ENCODE peak calls at places on chromosomes 13 and 19, in five cellular contexts. One of them, this sample, is unnamed.

GRCh38 chr13:21338156-21338555 is 120.9 kb downstream of the ZDHHC20 start:
- DNase-seq in A549: no peak
- DNase-seq in left lung: no peak
- DNase-seq in heart left ventricle: no peak
- DNase-seq in heart right ventricle: no peak
- DNase-seq in this sample: no peak

GRCh38 chr19:45164577-45165335 is 4.0 kb upstream of the NKPD1 start:
- DNase-seq in A549: no peak
- DNase-seq in left lung: peak
- DNase-seq in heart left ventricle: peak
- DNase-seq in heart right ventricle: peak
- DNase-seq in this sample: peak

GRCh38 chr19:12730054-12730453 is 4.4 kb downstream of the TRIR start:
- DNase-seq in A549: no peak
- DNase-seq in left lung: no peak
- DNase-seq in heart left ventricle: no peak
- DNase-seq in heart right ventricle: no peak
- DNase-seq in this sample: no peak

GRCh38 chr19:8648240-8648639 is 17.8 kb downstream of the NFILZ start:
- DNase-seq in A549: no peak
- DNase-seq in left lung: no peak
- DNase-seq in heart left ventricle: no peak
- DNase-seq in heart right ventricle: no peak
- DNase-seq in this sample: no peak

GRCh38 chr19:403221-404036 is 5.5 kb downstream of the C2CD4C start:
- DNase-seq in A549: no peak
- DNase-seq in left lung: peak
- DNase-seq in heart left ventricle: peak
- DNase-seq in heart right ventricle: no peak
- DNase-seq in this sample: no peak

GRCh38 chr13:49248433-49249002 is 793 bp downstream of the CDADC1 start:
- DNase-seq in A549: peak
- DNase-seq in left lung: no peak
- DNase-seq in heart left ventricle: no peak
- DNase-seq in heart right ventricle: no peak
- DNase-seq in this sample: no peak

GRCh38 chr13:40777166-40777956 is 6.4 kb upstream of the MRPS31 start:
- DNase-seq in A549: peak
- DNase-seq in left lung: no peak
- DNase-seq in heart left ventricle: no peak
- DNase-seq in heart right ventricle: no peak
- DNase-seq in this sample: no peak

GRCh38 chr13:81116461-81117282 is 775.7 kb upstream of the SPRY2 start:
- DNase-seq in A549: no peak
- DNase-seq in left lung: no peak
- DNase-seq in heart left ventricle: no peak
- DNase-seq in heart right ventricle: no peak
- DNase-seq in this sample: no peak

GRCh38 chr13:74325106-74325505 is 190.9 kb upstream of the KLF12 start:
- DNase-seq in A549: no peak
- DNase-seq in left lung: no peak
- DNase-seq in heart left ventricle: peak
- DNase-seq in heart right ventricle: no peak
- DNase-seq in this sample: peak

GRCh38 chr19:7083076-7083956 is 13.8 kb downstream of the ZNF557 start:
- DNase-seq in A549: no peak
- DNase-seq in left lung: no peak
- DNase-seq in heart left ventricle: no peak
- DNase-seq in heart right ventricle: no peak
- DNase-seq in this sample: no peak

GRCh38 chr13:20505405-20506366 is 20.0 kb downstream of the CRYL1 start:
- DNase-seq in A549: no peak
- DNase-seq in left lung: no peak
- DNase-seq in heart left ventricle: no peak
- DNase-seq in heart right ventricle: no peak
- DNase-seq in this sample: peak

GRCh38 chr13:34308725-34309124 is 490.8 kb downstream of the RFC3 start:
- DNase-seq in A549: no peak
- DNase-seq in left lung: no peak
- DNase-seq in heart left ventricle: no peak
- DNase-seq in heart right ventricle: no peak
- DNase-seq in this sample: no peak

GRCh38 chr19:28898279-28898678 is 314.7 kb downstream of the UQCRFS1 start:
- DNase-seq in A549: no peak
- DNase-seq in left lung: no peak
- DNase-seq in heart left ventricle: no peak
- DNase-seq in heart right ventricle: no peak
- DNase-seq in this sample: no peak

GRCh38 chr13:19596960-19597361 is 35.6 kb upstream of the TPTE2 start:
- DNase-seq in A549: peak
- DNase-seq in left lung: no peak
- DNase-seq in heart left ventricle: no peak
- DNase-seq in heart right ventricle: no peak
- DNase-seq in this sample: no peak

GRCh38 chr13:35964764-35965163 is 166.4 kb downstream of the DCLK1 start:
- DNase-seq in A549: no peak
- DNase-seq in left lung: no peak
- DNase-seq in heart left ventricle: no peak
- DNase-seq in heart right ventricle: no peak
- DNase-seq in this sample: peak

GRCh38 chr13:113595131-113595530 is 10.6 kb downstream of the TFDP1 start:
- DNase-seq in A549: no peak
- DNase-seq in left lung: no peak
- DNase-seq in heart left ventricle: no peak
- DNase-seq in heart right ventricle: no peak
- DNase-seq in this sample: no peak

GRCh38 chr13:81142306-81142999 is 801.5 kb upstream of the SPRY2 start:
- DNase-seq in A549: no peak
- DNase-seq in left lung: no peak
- DNase-seq in heart left ventricle: no peak
- DNase-seq in heart right ventricle: no peak
- DNase-seq in this sample: peak

GRCh38 chr13:28528848-28529247 is 33.9 kb upstream of the FLT1 start:
- DNase-seq in A549: no peak
- DNase-seq in left lung: no peak
- DNase-seq in heart left ventricle: no peak
- DNase-seq in heart right ventricle: no peak
- DNase-seq in this sample: no peak

GRCh38 chr13:21580736-21581135 is 23.2 kb downstream of the MICU2 start:
- DNase-seq in A549: no peak
- DNase-seq in left lung: no peak
- DNase-seq in heart left ventricle: no peak
- DNase-seq in heart right ventricle: no peak
- DNase-seq in this sample: no peak

GRCh38 chr13:98141938-98142426 is 912 bp upstream of the FARP1 start:
- DNase-seq in A549: no peak
- DNase-seq in left lung: no peak
- DNase-seq in heart left ventricle: peak
- DNase-seq in heart right ventricle: peak
- DNase-seq in this sample: no peak

GRCh38 chr19:16342002-16342715 is 17.5 kb downstream of the KLF2 start:
- DNase-seq in A549: no peak
- DNase-seq in left lung: no peak
- DNase-seq in heart left ventricle: peak
- DNase-seq in heart right ventricle: no peak
- DNase-seq in this sample: no peak

GRCh38 chr13:100440756-100441421 is 147.7 kb downstream of the GGACT start:
- DNase-seq in A549: no peak
- DNase-seq in left lung: no peak
- DNase-seq in heart left ventricle: no peak
- DNase-seq in heart right ventricle: no peak
- DNase-seq in this sample: no peak
- H3K4me3 ChIP-seq in A549: peak
- H3K4me3 ChIP-seq in left lung: no peak
- H3K4me3 ChIP-seq in heart left ventricle: no peak
- H3K4me3 ChIP-seq in heart right ventricle: no peak
- H3K4me3 ChIP-seq in this sample: no peak

GRCh38 chr13:43132228-43132627 is 108.8 kb downstream of the DNAJC15 start:
- DNase-seq in A549: peak
- DNase-seq in left lung: no peak
- DNase-seq in heart left ventricle: peak
- DNase-seq in heart right ventricle: no peak
- DNase-seq in this sample: peak
- TF ChIP-seq CTCF in A549: peak
- TF ChIP-seq CTCF in left lung: no peak
- TF ChIP-seq CTCF in heart left ventricle: peak
- TF ChIP-seq CTCF in heart right ventricle: peak
- TF ChIP-seq CTCF in this sample: peak

GRCh38 chr19:42285546-42285945 is 16.4 kb upstream of the PRR19 start:
- DNase-seq in A549: peak
- DNase-seq in left lung: no peak
- DNase-seq in heart left ventricle: no peak
- DNase-seq in heart right ventricle: no peak
- DNase-seq in this sample: no peak
- H3K4me3 ChIP-seq in A549: peak
- H3K4me3 ChIP-seq in left lung: no peak
- H3K4me3 ChIP-seq in heart left ventricle: peak
- H3K4me3 ChIP-seq in heart right ventricle: peak
- H3K4me3 ChIP-seq in this sample: peak

DNA sequence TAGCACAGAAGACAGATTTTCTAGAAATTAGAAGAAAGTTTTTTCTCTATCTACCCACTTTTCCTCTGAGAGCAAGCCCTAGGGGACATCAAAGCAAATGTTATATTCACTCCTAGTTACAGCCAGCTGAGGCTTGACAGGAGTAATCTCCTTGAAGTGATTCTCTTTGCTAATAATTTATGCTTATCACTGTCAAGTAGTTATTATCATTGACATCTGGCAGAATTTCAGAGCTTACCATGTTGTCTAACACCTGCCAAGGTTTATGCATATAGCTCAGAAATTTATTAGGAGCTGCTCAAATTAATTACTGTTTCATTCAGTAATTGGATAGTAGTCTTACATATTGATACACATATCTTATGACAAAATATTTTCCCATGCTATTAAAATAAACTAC is 465.9 kb upstream of the ATXN8OS start:
- DNase-seq in A549: no peak
- DNase-seq in left lung: no peak
- DNase-seq in heart left ventricle: no peak
- DNase-seq in heart right ventricle: no peak
- DNase-seq in this sample: no peak
- TF ChIP-seq CTCF in A549: no peak
- TF ChIP-seq CTCF in left lung: no peak
- TF ChIP-seq CTCF in heart left ventricle: no peak
- TF ChIP-seq CTCF in heart right ventricle: no peak
- TF ChIP-seq CTCF in this sample: no peak

DNA sequence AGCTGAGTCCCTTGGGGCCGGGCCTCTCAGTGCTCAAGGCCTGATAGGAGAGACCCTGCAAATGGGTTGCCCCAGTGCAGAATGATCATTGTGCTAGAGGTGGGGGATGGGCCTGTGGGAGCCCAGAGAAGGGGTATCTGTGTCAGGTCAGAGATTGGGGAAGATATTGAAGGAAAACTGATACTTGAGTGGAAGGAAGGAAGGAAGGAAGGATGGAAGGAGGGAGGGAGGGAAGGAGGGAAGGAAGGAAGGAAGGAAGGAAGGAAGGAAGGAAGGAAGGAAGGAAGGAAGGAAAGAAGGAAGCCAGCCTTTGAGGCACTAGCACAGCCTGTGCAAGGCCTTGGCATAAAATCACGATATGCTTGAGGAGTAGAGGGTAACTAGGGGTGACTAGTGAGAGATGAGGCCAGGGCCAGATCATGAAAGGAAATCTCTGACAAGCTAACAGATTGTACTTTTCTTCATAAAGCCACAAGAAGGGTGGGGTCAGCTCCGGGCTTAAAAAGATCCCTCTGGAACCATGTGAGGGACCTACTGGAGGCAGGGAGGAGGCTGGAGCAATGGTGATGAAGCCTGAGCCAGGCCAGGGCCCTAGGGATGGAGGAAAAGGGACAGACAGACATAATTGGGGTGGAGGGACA is 11.4 kb downstream of the PTH2 start:
- DNase-seq in A549: no peak
- DNase-seq in left lung: no peak
- DNase-seq in heart left ventricle: no peak
- DNase-seq in heart right ventricle: no peak
- DNase-seq in this sample: no peak
- H3K4me3 ChIP-seq in A549: no peak
- H3K4me3 ChIP-seq in left lung: no peak
- H3K4me3 ChIP-seq in heart left ventricle: no peak
- H3K4me3 ChIP-seq in heart right ventricle: no peak
- H3K4me3 ChIP-seq in this sample: no peak

DNA sequence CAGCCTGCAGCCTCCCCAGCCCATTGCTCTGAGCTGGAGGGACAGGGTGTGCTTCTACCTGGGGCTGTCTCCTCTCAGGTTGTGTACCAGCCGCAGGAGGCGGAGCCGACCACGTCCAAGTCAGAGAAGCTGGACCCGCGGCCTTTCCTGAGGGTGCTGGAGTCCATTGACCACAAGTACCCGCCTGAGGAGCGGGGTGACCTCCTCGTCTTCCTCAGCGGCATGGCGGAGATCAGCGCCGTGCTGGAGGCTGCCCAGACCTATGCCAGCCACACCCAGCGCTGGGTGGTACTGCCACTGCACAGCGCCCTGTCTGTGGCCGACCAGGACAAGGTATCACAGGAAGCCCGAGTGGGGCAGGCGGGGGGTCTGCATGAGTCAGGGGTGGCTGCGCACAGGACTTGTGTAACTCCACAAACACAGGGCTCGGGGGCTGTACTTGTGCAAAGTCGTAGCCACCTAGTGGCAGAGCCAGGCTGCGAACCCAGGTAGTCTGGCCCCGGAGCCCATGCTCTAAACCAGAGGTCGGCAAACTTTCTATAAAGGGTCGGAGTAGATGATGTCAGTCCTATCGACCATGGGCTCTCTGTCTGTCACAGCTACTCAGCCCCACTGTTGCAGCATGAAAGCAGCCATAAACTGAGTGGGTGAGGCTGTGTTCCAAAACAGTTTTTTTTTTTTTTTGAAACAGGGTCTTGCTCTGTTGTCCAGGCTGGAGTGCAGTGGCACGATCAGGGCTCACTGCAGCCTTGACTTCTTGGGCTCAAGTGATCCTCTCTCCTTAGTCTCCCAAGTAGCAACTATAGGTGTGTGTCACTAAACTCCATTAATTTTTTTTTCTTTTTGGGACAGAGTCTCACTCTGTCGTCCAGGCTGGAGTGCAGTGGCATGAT is 8.9 kb downstream of the DHX34 start:
- DNase-seq in A549: peak
- DNase-seq in left lung: no peak
- DNase-seq in heart left ventricle: no peak
- DNase-seq in heart right ventricle: no peak
- DNase-seq in this sample: no peak
- TF ChIP-seq CTCF in A549: peak
- TF ChIP-seq CTCF in left lung: no peak
- TF ChIP-seq CTCF in heart left ventricle: no peak
- TF ChIP-seq CTCF in heart right ventricle: no peak
- TF ChIP-seq CTCF in this sample: no peak

DNA sequence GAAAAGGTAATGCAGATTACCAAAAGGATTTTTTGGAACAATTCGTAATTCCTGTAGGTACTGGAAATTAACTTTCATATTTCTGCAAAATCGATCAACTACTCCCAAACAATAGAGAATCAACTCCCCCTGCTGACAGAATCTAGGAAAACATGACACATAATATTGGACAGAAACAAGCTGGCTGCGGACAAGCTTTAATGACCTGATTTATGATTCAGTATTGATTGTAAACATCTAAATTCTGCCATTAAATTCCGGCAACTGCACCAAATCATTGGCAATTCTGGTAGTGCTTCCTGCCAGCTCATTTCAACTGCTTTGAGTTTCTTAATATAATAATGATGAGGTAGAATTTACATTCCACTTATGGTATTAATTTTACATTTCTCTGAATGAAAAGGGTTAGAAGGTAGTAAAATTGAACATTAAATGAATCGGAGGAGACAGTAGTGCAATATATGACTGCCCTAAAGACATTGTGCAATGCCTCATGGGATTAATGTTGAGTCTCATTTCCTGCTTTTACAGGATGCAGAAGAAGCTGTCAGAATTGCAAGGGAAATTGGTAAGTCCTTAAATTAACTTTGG is 146.5 kb downstream of the PCCA start:
- DNase-seq in A549: peak
- DNase-seq in left lung: no peak
- DNase-seq in heart left ventricle: no peak
- DNase-seq in heart right ventricle: no peak
- DNase-seq in this sample: peak
- H3K4me3 ChIP-seq in A549: no peak
- H3K4me3 ChIP-seq in left lung: no peak
- H3K4me3 ChIP-seq in heart left ventricle: no peak
- H3K4me3 ChIP-seq in heart right ventricle: no peak
- H3K4me3 ChIP-seq in this sample: no peak